ENCODE peak calls at places on chromosomes 13 and 19, in ten cellular contexts. P is activated naive CD8-positive, alpha-beta T cell treated with anti-CD3 and anti-CD28 coated beads, Interleukin-2, amount 50 U/mL, for 24 hours; U is KBM-7; I is CD8-positive, alpha-beta memory T cell; K is head of caudate nucleus; G is retinal pigment epithelial cell; H is T-helper 9 cell; S is epithelial cell of prostate; N is NCI-H748 treated with DMSO at 0.1 percent for 48 hours; M is WTC11. L is an unnamed sample.
A peak's percentile ranks its signal among the peaks of the same experiment; 100 is the strongest.

GRCh38 chr19:5644051-5644450 is 21.2 kb downstream of the SAFB start:
- DNase-seq in P (no peak), U (no peak), I (no peak), K (no peak), G (no peak), H (no peak), S (no peak), N (no peak), M (no peak), L (no peak)

GRCh38 chr13:41608779-41609178 is 151.4 kb downstream of the RGCC start:
- DNase-seq in P (no peak), U (no peak), I (no peak), K (no peak), G (no peak), H (no peak), S (no peak), N (no peak), M (no peak), L (no peak)

GRCh38 chr13:107937841-107938240 is 277.5 kb downstream of the LIG4 start:
- DNase-seq in P (no peak), U (no peak), I (no peak), K (no peak), G (no peak), H (no peak), S (no peak), N (no peak), M (no peak), L (no peak)

GRCh38 chr19:19860756-19861390 is 4.8 kb upstream of the ZNF253 start:
- DNase-seq in P (peak; percentile 18), U (no peak), I (peak; percentile 57), K (peak; percentile 67), G (no peak), H (peak; percentile 39), S (no peak), N (no peak), M (peak; percentile 88), L (no peak)

GRCh38 chr13:45364876-45365557 is 24.0 kb upstream of the TPT1 start:
- DNase-seq in P (no peak), U (no peak), I (no peak), K (peak; percentile 17), G (no peak), H (no peak), S (no peak), N (no peak), M (no peak), L (no peak)

GRCh38 chr13:44373247-44373600 is 400 bp upstream of the SERP2 start:
- DNase-seq in P (no peak), U (no peak), I (no peak), K (peak; percentile 39), G (no peak), H (no peak), S (no peak), N (no peak), M (no peak), L (no peak)

GRCh38 chr13:85386424-85386823 is 412.8 kb downstream of the SLITRK6 start:
- DNase-seq in P (no peak), U (no peak), I (no peak), K (no peak), G (no peak), H (no peak), S (no peak), N (peak; percentile 85), M (no peak), L (no peak)

GRCh38 chr19:7860166-7860901 is 13.9 kb downstream of the PRR36 start:
- DNase-seq in P (no peak), U (no peak), I (no peak), K (no peak), G (no peak), H (no peak), S (no peak), N (no peak), M (no peak), L (no peak)

GRCh38 chr19:17095141-17095919 is 19.8 kb downstream of the MYO9B start:
- DNase-seq in P (no peak), U (no peak), I (no peak), K (no peak), G (no peak), H (no peak), S (no peak), N (no peak), M (no peak), L (no peak)

GRCh38 chr19:4624733-4625362 is 14.5 kb upstream of the TNFAIP8L1 start:
- DNase-seq in P (no peak), U (peak; percentile 81), I (no peak), K (no peak), G (no peak), H (no peak), S (no peak), N (no peak), M (peak; percentile 62), L (no peak)

GRCh38 chr13:94795292-94795691 is 82.9 kb upstream of the SOX21 start:
- DNase-seq in P (no peak), U (no peak), I (no peak), K (no peak), G (no peak), H (no peak), S (no peak), N (no peak), M (no peak), L (no peak)

GRCh38 chr19:4694211-4694987 is 24.3 kb upstream of the MYDGF start:
- DNase-seq in P (no peak), U (no peak), I (no peak), K (peak; percentile 65), G (peak; percentile 73), H (no peak), S (peak; percentile 99), N (no peak), M (no peak), L (peak; percentile 48)

GRCh38 chr19:35011091-35011689 is 11.1 kb downstream of the GRAMD1A start:
- DNase-seq in P (no peak), U (no peak), I (no peak), K (no peak), G (no peak), H (no peak), S (no peak), N (no peak), M (no peak), L (no peak)

GRCh38 chr19:54325194-54325621 is 12.2 kb upstream of the LILRA5 start:
- DNase-seq in P (peak; percentile 45), U (peak; percentile 79), I (peak; percentile 60), K (peak; percentile 29), G (no peak), H (peak; percentile 42), S (no peak), N (peak; percentile 23), M (peak; percentile 46), L (no peak)

GRCh38 chr13:83819611-83820010 is 62.7 kb downstream of the SLITRK1 start:
- DNase-seq in P (no peak), U (no peak), I (no peak), K (no peak), G (no peak), H (no peak), S (no peak), N (no peak), M (no peak), L (no peak)

GRCh38 chr19:33231511-33231910 is 5.9 kb upstream of the SLC7A10 start:
- DNase-seq in P (no peak), U (no peak), I (no peak), K (no peak), G (no peak), H (no peak), S (no peak), N (no peak), M (no peak), L (no peak)

GRCh38 chr19:48341515-48342413 is 16.4 kb downstream of the EMP3 start:
- DNase-seq in P (no peak), U (no peak), I (no peak), K (no peak), G (no peak), H (no peak), S (no peak), N (no peak), M (no peak), L (no peak)

GRCh38 chr13:27406178-27406939 is 18.1 kb upstream of the GTF3A start:
- DNase-seq in P (peak; percentile 10), U (peak; percentile 53), I (peak; percentile 48), K (no peak), G (no peak), H (no peak), S (no peak), N (peak; percentile 98), M (no peak), L (no peak)

GRCh38 chr13:45615501-45616101 is at the start of gene ERICH6B:
- DNase-seq in P (peak; percentile 7), U (peak; percentile 63), I (no peak), K (peak; percentile 68), G (peak; percentile 69), H (no peak), S (no peak), N (peak; percentile 59), M (peak; percentile 76), L (no peak)

GRCh38 chr13:25502551-25502950 is 130.8 kb downstream of the ATP8A2 start:
- DNase-seq in P (no peak), U (no peak), I (no peak), K (peak; percentile 49), G (no peak), H (no peak), S (no peak), N (no peak), M (no peak), L (no peak)

GRCh38 chr19:15091918-15092753 is 10.1 kb downstream of the OR1I1 start:
- DNase-seq in P (peak; percentile 35), U (peak; percentile 79), I (peak; percentile 62), K (no peak), G (no peak), H (no peak), S (no peak), N (peak; percentile 3), M (peak; percentile 35), L (peak; percentile 37)

GRCh38 chr13:52597676-52598075 is 44.6 kb upstream of the HNRNPA1L2 start:
- DNase-seq in P (no peak), U (no peak), I (no peak), K (no peak), G (no peak), H (no peak), S (no peak), N (no peak), M (no peak), L (no peak)

GRCh38 chr19:40143612-40144011 is 47.6 kb upstream of the MAP3K10 start:
- DNase-seq in P (peak; percentile 49), U (peak; percentile 87), I (peak; percentile 41), K (no peak), G (no peak), H (peak; percentile 4), S (no peak), N (no peak), M (no peak), L (peak; percentile 80)

GRCh38 chr19:18340990-18341868 is 831 bp downstream of the PGPEP1 start:
- DNase-seq in P (peak; percentile 76), U (peak; percentile 71), I (peak; percentile 56), K (peak; percentile 66), G (no peak), H (peak; percentile 34), S (no peak), N (no peak), M (peak; percentile 55), L (no peak)

GRCh38 chr19:1938071-1938470 is 2.9 kb upstream of the CSNK1G2 start:
- DNase-seq in P (no peak), U (no peak), I (no peak), K (no peak), G (no peak), H (no peak), S (no peak), N (no peak), M (no peak), L (no peak)

GRCh38 chr19:55717251-55717650 is 21.0 kb downstream of the NLRP9 start:
- DNase-seq in P (no peak), U (no peak), I (no peak), K (no peak), G (no peak), H (no peak), S (no peak), N (no peak), M (no peak), L (no peak)

GRCh38 chr13:110495376-110495775 is 66.1 kb downstream of the RAB20 start:
- DNase-seq in P (no peak), U (no peak), I (no peak), K (no peak), G (no peak), H (no peak), S (no peak), N (no peak), M (no peak), L (no peak)

GRCh38 chr13:31767175-31767900 is 28.0 kb downstream of the RXFP2 start:
- DNase-seq in P (no peak), U (no peak), I (no peak), K (no peak), G (no peak), H (no peak), S (peak; percentile 14), N (no peak), M (no peak), L (no peak)

L was measured in SK-N-MC.